ENCODE peak calls at places on chromosomes 6 and 20, in ten cellular contexts. H is PC-9; G is H9; X is IMR-90; B is tibial nerve; J is colonic mucosa; A is CD4-positive, alpha-beta T cell; S is stomach; V is CD8-positive, alpha-beta T cell; M is neural progenitor cell. O is an unnamed sample. For H3K27me3, the result is how much of the 10 kb centered on the place peaks cover.

GRCh38 chr20:62860924-62861691 is 514 bp downstream of the TCFL5 start:
- DNase-seq in J (no peak), V (peak), G (peak), S (no peak), M (peak), B (no peak), A (peak), H (peak), X (no peak), O (no peak)

GRCh38 chr6:44052419-44053011 is 74.7 kb downstream of the MRPL14 start:
- DNase-seq in V (no peak), J (no peak), A (no peak), S (no peak), H (no peak), M (peak), X (peak), G (peak), B (no peak), O (peak)

GRCh38 chr6:42426191-42426590 is 25.5 kb downstream of the TRERF1 start:
- DNase-seq in S (no peak), M (no peak), A (no peak), V (no peak), X (no peak), G (no peak), H (no peak), B (no peak), J (no peak), O (no peak)

GRCh38 chr6:160275511-160276003 is 16.9 kb upstream of the SLC22A2 start:
- DNase-seq in M (no peak), S (no peak), V (no peak), B (no peak), H (no peak), A (no peak), J (no peak), X (no peak), G (no peak), O (no peak)

GRCh38 chr20:3797592-3798404 is 1.7 kb downstream of the CDC25B start:
- DNase-seq in X (peak), B (no peak), V (peak), S (no peak), H (peak), J (no peak), M (no peak), G (no peak), A (peak), O (peak)

GRCh38 chr6:165183496-165184140 is 125.8 kb downstream of the C6orf118 start:
- DNase-seq in M (no peak), V (no peak), X (no peak), B (no peak), S (no peak), A (no peak), G (no peak), H (no peak), J (no peak), O (no peak)

GRCh38 chr20:1415667-1416468 is 23.0 kb upstream of the FKBP1A start:
- DNase-seq in G (no peak), A (no peak), B (no peak), V (no peak), S (no peak), X (peak), H (peak), M (no peak), J (no peak), O (no peak)

GRCh38 chr6:38720295-38720694 is 5.2 kb downstream of the DNAH8 start:
- DNase-seq in V (no peak), J (no peak), B (no peak), A (no peak), G (peak), M (peak), X (peak), S (no peak), H (no peak), O (no peak)

GRCh38 chr20:62485062-62485700 is 9.4 kb upstream of the GATA5 start:
- DNase-seq in A (no peak), V (no peak), J (no peak), G (no peak), S (peak), X (peak), H (peak), M (peak), B (no peak), O (no peak)

GRCh38 chr20:24445510-24446170 is 23.8 kb upstream of the SYNDIG1 start:
- DNase-seq in J (no peak), M (peak), V (no peak), B (no peak), X (no peak), S (no peak), G (no peak), A (no peak), H (no peak), O (no peak)

GRCh38 chr20:58839991-58840747 is 10.5 kb downstream of the GNAS-AS1 start:
- DNase-seq in A (no peak), J (no peak), B (no peak), S (no peak), X (no peak), M (peak), V (no peak), G (no peak), H (no peak), O (no peak)

GRCh38 chr6:12875061-12875460 is 158.5 kb downstream of the PHACTR1 start:
- DNase-seq in B (no peak), X (no peak), G (no peak), S (no peak), A (no peak), J (no peak), M (no peak), V (no peak), H (no peak), O (no peak)

GRCh38 chr6:155040154-155040553 is 45.0 kb downstream of the TIAM2 start:
- DNase-seq in B (no peak), G (peak), S (no peak), M (no peak), V (no peak), A (no peak), X (no peak), J (no peak), H (no peak), O (no peak)

GRCh38 chr6:41332241-41332640 is 3.2 kb upstream of the NCR2 start:
- DNase-seq in V (no peak), X (no peak), G (no peak), S (no peak), J (no peak), M (no peak), H (no peak), B (no peak), A (no peak), O (no peak)

GRCh38 chr6:26613717-26614683 is 17.2 kb downstream of the ABT1 start:
- DNase-seq in J (no peak), M (peak), G (peak), V (peak), A (no peak), B (no peak), S (no peak), H (no peak), X (no peak), O (peak)
- TF ChIP-seq CTCF in J (no peak), M (peak), G (peak), V (no peak), A (no peak), B (no peak), S (no peak), H (no peak), X (no peak), O (no peak)

DNA sequence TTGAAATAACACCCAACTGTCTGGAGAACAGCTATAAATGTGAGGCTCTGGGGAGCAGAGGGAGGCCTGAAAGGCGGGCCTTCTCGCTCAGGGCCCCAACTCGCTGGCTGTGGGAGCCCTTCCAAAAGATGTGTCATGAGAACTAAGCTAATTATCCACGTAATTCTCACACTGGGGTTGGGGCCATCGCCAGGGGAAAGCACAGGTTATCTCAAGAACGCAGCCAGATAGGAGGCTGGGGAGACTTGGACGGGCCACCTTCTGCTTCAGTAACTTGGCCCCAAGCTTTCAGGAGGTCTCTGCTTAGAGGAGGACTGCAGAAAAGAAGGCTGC is 1.6 kb downstream of the PXDC1 start:
- DNase-seq in H (peak), B (peak), A (no peak), J (peak), S (peak), G (no peak), V (no peak), M (no peak), X (peak), O (no peak)
- H3K27ac ChIP-seq in H (no peak), B (peak), A (no peak), J (peak), S (peak), G (no peak), V (no peak), M (no peak), X (peak), O (peak)

DNA sequence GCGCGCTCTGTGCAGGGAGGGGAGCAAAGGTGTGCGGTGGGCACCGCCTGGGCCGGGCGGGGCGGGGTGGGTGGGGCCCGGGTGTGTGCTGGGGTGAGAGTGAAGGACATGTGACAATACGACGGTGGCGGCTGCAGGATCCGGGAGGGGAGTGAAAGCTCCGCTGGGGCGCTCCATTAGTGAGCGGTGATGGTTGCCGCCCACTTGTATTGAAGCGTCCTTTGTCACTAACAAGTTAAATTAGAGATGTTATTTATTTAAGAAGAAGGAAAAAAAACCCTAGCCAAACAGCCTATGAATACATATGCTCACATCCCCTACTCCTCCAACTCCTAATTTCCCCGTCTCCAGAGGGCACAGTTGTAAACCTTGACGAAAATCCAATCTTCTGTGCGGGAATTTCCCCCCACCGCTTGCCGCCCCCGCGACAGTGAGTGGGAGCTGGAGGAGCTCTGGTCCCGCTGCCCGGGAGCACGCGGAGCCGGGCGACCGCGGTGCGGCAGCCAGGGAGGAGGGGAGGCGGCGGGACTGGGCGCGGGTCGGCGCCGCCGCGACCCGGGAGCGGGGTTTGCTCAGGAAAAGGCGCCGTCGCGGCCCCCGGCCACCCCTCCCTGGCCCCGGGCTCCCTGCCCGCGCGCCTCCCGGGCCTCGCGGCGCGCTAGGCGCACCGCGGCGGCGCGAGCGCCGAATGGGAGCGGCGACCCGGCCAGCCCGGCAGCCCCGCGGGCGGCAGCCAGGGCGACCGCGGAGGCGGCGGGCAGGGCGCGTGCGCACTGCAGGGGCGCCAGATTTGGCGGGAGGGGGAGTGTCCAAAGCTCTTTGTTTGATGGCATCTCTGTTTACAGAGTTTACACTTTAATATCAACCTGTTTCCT is at the start of gene MYB:
- DNase-seq in B (no peak), X (peak), M (peak), G (peak), V (peak), S (peak), J (peak), H (peak), A (peak), O (peak)
- H3K27me3 ChIP-seq in B (under half), X (under half), M (under half), G (under half), V (under half), S (under half), J (under half), H (under half), A (under half), O (under half)

GRCh38 chr6:5191222-5191621 is 69.5 kb downstream of the LYRM4 start:
- DNase-seq in M (no peak), G (no peak), J (no peak), X (peak), B (no peak), A (no peak), H (no peak), V (no peak), S (no peak), O (no peak)

GRCh38 chr6:5191722-5192121 is 69.0 kb downstream of the LYRM4 start:
- DNase-seq in V (no peak), M (no peak), H (no peak), B (no peak), G (no peak), X (no peak), J (no peak), A (no peak), S (no peak), O (no peak)

GRCh38 chr6:5188646-5189045 is 72.1 kb downstream of the LYRM4 start:
- DNase-seq in H (no peak), S (no peak), G (no peak), B (no peak), V (no peak), M (no peak), X (no peak), A (no peak), J (no peak), O (no peak)

GRCh38 chr6:5192135-5192794 is 68.5 kb downstream of the LYRM4 start:
- DNase-seq in J (no peak), M (no peak), X (no peak), B (no peak), A (no peak), G (no peak), V (no peak), H (no peak), S (no peak), O (no peak)

DNA sequence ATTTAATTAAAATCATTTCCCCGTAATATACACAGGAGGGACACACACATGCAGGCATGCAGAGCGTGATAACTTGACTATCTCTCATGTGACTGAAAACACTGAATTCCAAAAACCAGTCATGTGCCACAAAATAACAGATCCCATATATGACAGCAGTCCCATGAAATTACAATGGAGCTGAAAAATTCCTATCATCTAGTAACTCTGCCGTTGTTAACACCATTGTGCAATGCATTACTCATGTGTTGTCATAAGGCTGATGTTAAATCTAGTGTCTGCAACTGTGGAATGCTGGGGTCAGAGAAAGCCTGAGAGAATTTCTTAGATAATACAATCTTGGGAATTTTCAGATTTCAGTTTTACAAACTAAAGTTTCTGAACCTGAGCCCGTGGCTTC is 70.3 kb downstream of the LYRM4 start:
- DNase-seq in H (peak), S (no peak), X (peak), G (no peak), J (no peak), A (no peak), V (no peak), M (no peak), B (peak), O (no peak)
- TF ChIP-seq CTCF in H (no peak), S (no peak), X (no peak), G (no peak), J (no peak), A (no peak), V (no peak), M (no peak), B (no peak), O (no peak)

GRCh38 chr6:125791151-125791819 is 525 bp downstream of the NCOA7 start:
- DNase-seq in H (peak), X (peak), M (peak), V (peak), G (peak), S (peak), A (peak), B (peak), J (peak), O (peak)
- H3K27ac ChIP-seq in H (peak), X (peak), M (no peak), V (peak), G (no peak), S (peak), A (peak), B (peak), J (peak), O (peak)

DNA sequence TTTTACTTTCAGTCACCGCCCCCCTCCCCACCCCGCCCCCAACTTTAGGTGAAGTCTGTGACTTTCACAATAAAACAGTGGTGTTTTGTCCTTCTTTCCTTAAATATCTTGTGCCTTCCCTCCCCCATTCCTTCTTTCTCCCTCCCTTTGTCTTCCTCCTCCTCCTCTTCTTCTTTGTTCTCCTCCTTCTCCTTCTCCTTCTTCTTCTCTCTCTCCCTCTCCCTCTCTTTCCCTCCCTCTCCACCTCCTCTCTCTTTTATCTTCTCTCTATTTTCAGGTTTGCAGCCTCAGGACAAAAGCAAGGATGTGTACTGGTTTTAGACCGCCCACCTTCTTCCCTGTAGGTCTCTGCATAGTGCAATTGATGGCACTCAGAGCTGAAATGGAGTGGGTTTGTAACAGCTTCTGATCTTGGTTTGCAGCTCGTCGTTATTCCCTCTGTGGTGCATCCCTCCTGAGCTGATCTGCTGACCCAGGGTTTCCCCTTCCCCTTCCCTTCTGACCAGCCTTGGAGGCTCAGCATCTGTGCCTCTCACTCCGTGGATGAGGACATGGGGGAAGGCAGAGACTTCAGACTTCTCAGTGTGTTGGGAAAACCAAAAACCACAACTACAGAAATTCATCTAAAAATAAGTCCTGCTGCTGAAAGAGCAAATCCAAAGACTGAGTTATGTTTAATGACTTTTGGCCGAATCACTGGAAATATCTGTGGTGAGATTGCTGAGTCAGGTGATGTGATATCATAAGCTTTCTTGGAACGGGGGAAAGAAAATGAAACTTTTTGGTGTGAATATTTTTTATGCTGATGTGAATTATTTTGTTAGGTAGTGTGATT is 6.9 kb downstream of the VGLL2 start:
- DNase-seq in J (no peak), X (no peak), M (peak), A (no peak), S (no peak), H (no peak), G (peak), V (no peak), B (no peak), O (no peak)
- H3K27me3 ChIP-seq in J (half or more), X (under half), M (half or more), A (half or more), S (half or more), H (under half), G (under half), V (under half), B (under half), O (half or more)

GRCh38 chr6:166999145-166999844 is at the start of gene CEP43:
- DNase-seq in J (peak), X (peak), A (peak), V (peak), B (peak), G (peak), H (peak), M (peak), S (peak), O (peak)

GRCh38 chr6:166997348-166997747 is 1.8 kb upstream of the CEP43 start:
- DNase-seq in H (no peak), V (no peak), S (no peak), B (no peak), M (no peak), G (no peak), A (no peak), X (no peak), J (no peak), O (no peak)

GRCh38 chr6:166997768-166998255 is 1.4 kb upstream of the CEP43 start:
- DNase-seq in J (peak), G (peak), S (peak), V (peak), X (peak), M (peak), H (peak), A (peak), B (no peak), O (peak)

GRCh38 chr6:166999845-167000253 is 652 bp downstream of the CEP43 start:
- DNase-seq in S (peak), A (no peak), G (no peak), M (no peak), V (no peak), J (peak), B (no peak), H (no peak), X (no peak), O (no peak)

GRCh38 chr6:166998256-166999144 is 697 bp upstream of the CEP43 start:
- DNase-seq in J (peak), S (peak), V (peak), G (peak), H (peak), M (peak), X (no peak), B (no peak), A (no peak), O (peak)
- TF ChIP-seq CTCF in J (no peak), S (no peak), V (no peak), G (no peak), H (no peak), M (no peak), X (no peak), B (no peak), A (no peak), O (no peak)